ENCODE peak calls at places on chromosomes 12 and 14, in five cellular contexts. W is stomach, H is GM23248, S is aorta, X is lower lobe of right lung. I is an unnamed sample. For H3K9me3, the result is how much of the 10 kb centered on the place peaks cover.

GRCh38 chr12:41511247-41511646 is 323.1 kb downstream of the PDZRN4 start:
- DNase-seq in S (no peak), W (no peak), X (no peak), H (no peak), I (no peak)

GRCh38 chr12:11765421-11765816 is 115.9 kb downstream of the ETV6 start:
- DNase-seq in S (no peak), X (no peak), H (peak), W (no peak), I (no peak)

GRCh38 chr12:62519043-62519442 is 52.4 kb downstream of the MON2 start:
- DNase-seq in X (no peak), W (no peak), H (no peak), S (no peak), I (no peak)

GRCh38 chr14:105023791-105024480 is 3.1 kb upstream of the CDCA4 start:
- DNase-seq in X (no peak), S (no peak), H (peak), W (no peak), I (no peak)

GRCh38 chr14:23513466-23514008 is 38.0 kb downstream of the ZFHX2 start:
- DNase-seq in H (no peak), W (no peak), S (no peak), X (no peak), I (no peak)

GRCh38 chr12:30134229-30134628 is 350.5 kb upstream of the TMTC1 start:
- DNase-seq in S (no peak), H (no peak), W (no peak), X (no peak), I (no peak)

GRCh38 chr12:91778938-91779400 is 366.7 kb downstream of the BTG1 start:
- DNase-seq in H (peak), W (peak), X (no peak), S (no peak), I (peak)

GRCh38 chr12:27624586-27624985 is 71.7 kb upstream of the REP15 start:
- DNase-seq in H (no peak), X (no peak), W (no peak), S (no peak), I (no peak)

GRCh38 chr12:122793685-122794106 is 19.3 kb downstream of the CCDC62 start:
- DNase-seq in W (no peak), S (no peak), H (peak), X (peak), I (peak)

GRCh38 chr12:42143401-42144173 is 1.1 kb downstream of the GXYLT1 start:
- DNase-seq in S (no peak), W (no peak), X (no peak), H (peak), I (peak)

GRCh38 chr14:101120636-101121398 is 217.3 kb upstream of the RTL1 start:
- DNase-seq in X (peak), S (peak), W (peak), H (no peak), I (no peak)

GRCh38 chr12:40002178-40003169 is 103.4 kb downstream of the SLC2A13 start:
- DNase-seq in S (no peak), W (peak), X (no peak), H (peak), I (peak)

GRCh38 chr12:4284306-4284705 is 10.7 kb downstream of the CCND2 start:
- DNase-seq in H (no peak), W (no peak), S (no peak), X (no peak), I (no peak)

GRCh38 chr12:116887897-116888296 is 6.7 kb upstream of the HRK start:
- DNase-seq in H (no peak), W (no peak), S (no peak), X (no peak), I (peak)

GRCh38 chr14:31902002-31902401 is 175.1 kb upstream of the ARHGAP5 start:
- DNase-seq in H (no peak), S (no peak), W (peak), X (no peak), I (peak)

GRCh38 chr12:33771889-33772288 is 250.4 kb upstream of the ALG10 start:
- DNase-seq in H (no peak), X (no peak), W (no peak), S (no peak), I (no peak)

GRCh38 chr14:59061292-59061691 is 127.2 kb upstream of the DAAM1 start:
- DNase-seq in W (no peak), H (no peak), X (no peak), S (no peak), I (no peak)

GRCh38 chr12:29889737-29890136 is 106.0 kb upstream of the TMTC1 start:
- DNase-seq in H (peak), W (peak), X (no peak), S (no peak), I (peak)

GRCh38 chr14:90551733-90552464 is 155.1 kb downstream of the CALM1 start:
- DNase-seq in H (no peak), W (peak), S (peak), X (peak), I (no peak)
- H3K27ac ChIP-seq in H (no peak), W (peak), S (peak), X (no peak), I (no peak)

GRCh38 chr14:20164462-20164861 is 25.8 kb downstream of the OR4N5 start:
- DNase-seq in W (no peak), H (no peak), X (no peak), S (no peak), I (no peak)

DNA sequence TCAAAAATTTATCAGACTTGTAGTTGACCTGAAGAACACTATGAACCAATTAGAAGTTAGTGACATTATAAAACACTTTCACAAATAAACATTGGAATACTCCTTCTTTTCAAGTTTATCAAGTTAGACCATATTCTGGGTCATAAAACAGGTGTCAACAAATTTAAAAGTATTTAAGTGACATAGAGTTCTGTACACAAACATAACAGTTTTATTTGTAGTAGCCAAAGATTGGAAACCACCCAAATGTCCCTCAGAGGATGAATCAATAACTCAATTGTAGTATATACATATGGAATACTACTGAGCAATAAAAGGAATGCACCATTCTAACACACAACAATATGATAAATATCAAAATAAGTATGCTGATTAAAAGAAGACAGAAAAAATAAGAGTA is 23.6 kb upstream of the OR11G2 start:
- DNase-seq in W (no peak), X (no peak), H (no peak), S (no peak), I (no peak)
- H3K9me3 ChIP-seq in W (under half), X (under half), H (under half), S (under half), I (under half)

GRCh38 chr12:120006248-120006975 is 17.4 kb downstream of the BICDL1 start:
- DNase-seq in H (no peak), X (no peak), W (no peak), S (no peak), I (no peak)
- H3K27ac ChIP-seq in H (no peak), X (no peak), W (no peak), S (no peak), I (no peak)

GRCh38 chr14:85315290-85315689 is 214.7 kb upstream of the FLRT2 start:
- DNase-seq in W (no peak), X (no peak), H (no peak), S (no peak), I (no peak)

GRCh38 chr14:85308531-85309300 is 221.2 kb upstream of the FLRT2 start:
- DNase-seq in S (no peak), W (no peak), H (no peak), X (no peak), I (no peak)

GRCh38 chr14:85313801-85314207 is 216.1 kb upstream of the FLRT2 start:
- DNase-seq in X (no peak), S (no peak), H (peak), W (no peak), I (no peak)

GRCh38 chr14:85315891-85316290 is 214.1 kb upstream of the FLRT2 start:
- DNase-seq in X (no peak), W (no peak), H (peak), S (no peak), I (no peak)

GRCh38 chr14:85310491-85311272 is 219.3 kb upstream of the FLRT2 start:
- DNase-seq in H (no peak), S (no peak), W (no peak), X (no peak), I (no peak)
- H3K9me3 ChIP-seq in H (under half), S (under half), W (under half), X (under half), I (under half)

GRCh38 chr12:19967486-19967885 is 400.9 kb upstream of the PDE3A start:
- DNase-seq in W (no peak), S (no peak), X (no peak), H (peak), I (no peak)
- H3K27ac ChIP-seq in W (no peak), S (peak), X (no peak), H (peak), I (no peak)

DNA sequence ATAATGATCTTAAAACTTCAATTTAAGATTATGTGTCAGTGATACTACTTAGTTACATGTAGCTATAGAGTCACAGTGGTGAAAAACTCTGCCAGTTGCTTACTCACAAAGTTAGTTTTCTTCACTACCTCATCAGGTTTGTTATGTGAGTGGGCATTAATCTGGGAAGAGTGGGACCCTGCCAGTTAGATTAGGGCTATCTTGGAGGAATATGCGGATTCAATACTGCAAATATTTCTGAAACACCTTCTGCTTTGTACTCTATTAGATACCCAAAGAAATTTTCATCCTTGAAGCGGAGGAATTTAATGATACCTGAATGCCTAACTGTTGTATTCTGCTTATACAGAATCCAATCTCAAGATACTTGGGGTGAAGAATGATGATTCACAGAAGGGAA is 25.1 kb downstream of the ZNF268 start:
- DNase-seq in X (no peak), W (no peak), H (no peak), S (no peak), I (no peak)
- H3K9me3 ChIP-seq in X (half or more), W (half or more), H (half or more), S (under half), I (under half)

DNA sequence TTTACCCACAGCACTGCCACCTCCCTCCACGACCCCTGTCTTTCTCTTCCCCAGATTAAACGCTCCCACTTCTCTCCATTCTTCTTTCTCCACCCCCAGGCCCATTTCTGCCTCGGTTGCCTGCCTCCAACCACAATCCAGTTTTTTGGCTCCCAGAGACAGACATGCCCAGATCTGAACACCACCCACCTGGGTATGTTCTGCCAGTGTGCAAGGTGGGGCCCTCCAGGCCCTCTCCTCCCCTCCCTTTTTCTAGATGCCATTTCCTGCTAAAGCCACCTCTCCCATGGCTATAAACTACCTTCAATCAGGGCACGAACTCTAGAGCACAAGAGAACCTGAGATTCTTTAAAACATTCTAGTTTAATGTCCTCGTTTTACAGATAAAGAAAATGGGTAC is 63.3 kb downstream of the IRF2BPL start:
- DNase-seq in H (no peak), W (no peak), S (no peak), X (no peak), I (peak)
- H3K27ac ChIP-seq in H (no peak), W (peak), S (no peak), X (no peak), I (no peak)

GRCh38 chr12:57107456-57107855 is 3.7 kb downstream of the STAT6 start:
- DNase-seq in W (peak), H (peak), S (no peak), X (no peak), I (no peak)
- H3K9me3 ChIP-seq in W (under half), H (under half), S (under half), X (under half), I (under half)